ENCODE peak calls at places on chromosomes 2 and 18, in ten cellular contexts. M is astrocyte, K is cardiac fibroblast, L is GM12865, B is MCF 10A, N is RWPE2, Y is fibroblast of lung, Q is bronchial epithelial cell, H is progenitor cell of endocrine pancreas, E is transverse colon. R is an unnamed sample.
A peak's percentile ranks its signal among the peaks of the same experiment; 100 is the strongest.

GRCh38 chr2:86012017-86012712 is 93.5 kb downstream of the POLR1A start:
- DNase-seq in M (no peak), K (no peak), L (no peak), B (no peak), N (peak; percentile 26), Y (no peak), Q (no peak), H (no peak), E (no peak), R (no peak)

GRCh38 chr2:173213181-173213580 is 137.5 kb downstream of the MAP3K20 start:
- DNase-seq in M (no peak), K (no peak), L (no peak), B (no peak), N (no peak), Y (no peak), Q (no peak), H (no peak), E (no peak), R (no peak)

GRCh38 chr18:22170421-22171262 is 1.3 kb downstream of the GATA6 start:
- DNase-seq in M (peak; percentile 67), K (peak; percentile 77), L (no peak), B (peak; percentile 63), N (peak; percentile 70), Y (peak; percentile 72), Q (no peak), H (no peak), E (peak; percentile 43), R (no peak)

GRCh38 chr2:25374827-25375226 is 33.1 kb upstream of the DNMT3A start:
- DNase-seq in M (no peak), K (no peak), L (no peak), B (no peak), N (no peak), Y (no peak), Q (no peak), H (no peak), E (no peak), R (no peak)

GRCh38 chr2:68429311-68429826 is 37.7 kb downstream of the FBXO48 start:
- DNase-seq in M (no peak), K (peak; percentile 14), L (no peak), B (no peak), N (no peak), Y (peak; percentile 36), Q (peak; percentile 26), H (no peak), E (no peak), R (no peak)

GRCh38 chr2:196639180-196640030 is at the start of gene CCDC150:
- DNase-seq in M (peak; percentile 82), K (peak; percentile 95), L (peak; percentile 95), B (peak; percentile 94), N (peak; percentile 92), Y (peak; percentile 92), Q (peak; percentile 85), H (peak; percentile 90), E (peak; percentile 94), R (peak; percentile 72)

GRCh38 chr2:52810460-52810859 is 957.1 kb upstream of the CHAC2 start:
- DNase-seq in M (peak; percentile 32), K (peak; percentile 41), L (peak; percentile 5), B (peak; percentile 44), N (no peak), Y (peak; percentile 63), Q (peak; percentile 33), H (no peak), E (no peak), R (no peak)

GRCh38 chr18:12361770-12362378 is 15.2 kb downstream of the AFG3L2 start:
- DNase-seq in M (no peak), K (peak; percentile 33), L (no peak), B (no peak), N (no peak), Y (no peak), Q (no peak), H (no peak), E (no peak), R (no peak)

GRCh38 chr18:26228562-26229260 is 2.5 kb downstream of the TAF4B start:
- DNase-seq in M (no peak), K (no peak), L (no peak), B (no peak), N (no peak), Y (no peak), Q (peak; percentile 41), H (no peak), E (no peak), R (no peak)

GRCh38 chr2:239695106-239695727 is 294.4 kb upstream of the HDAC4 start:
- DNase-seq in M (no peak), K (no peak), L (no peak), B (no peak), N (no peak), Y (no peak), Q (no peak), H (no peak), E (no peak), R (no peak)

GRCh38 chr2:54212456-54212855 is 43.6 kb downstream of the TSPYL6 start:
- DNase-seq in M (peak; percentile 99), K (peak; percentile 89), L (no peak), B (peak; percentile 76), N (no peak), Y (peak; percentile 93), Q (peak; percentile 89), H (no peak), E (no peak), R (no peak)

GRCh38 chr2:121386707-121387106 is 101.7 kb upstream of the TFCP2L1 start:
- DNase-seq in M (peak; percentile 72), K (peak; percentile 29), L (no peak), B (peak; percentile 44), N (no peak), Y (peak; percentile 65), Q (peak; percentile 51), H (no peak), E (no peak), R (no peak)

GRCh38 chr2:120109186-120110061 is 96.5 kb downstream of the EPB41L5 start:
- DNase-seq in M (peak; percentile 29), K (peak; percentile 61), L (peak; percentile 52), B (peak; percentile 65), N (no peak), Y (peak; percentile 65), Q (peak; percentile 54), H (no peak), E (no peak), R (peak; percentile 18)
- TF ChIP-seq CTCF in M (peak; percentile 52), K (peak; percentile 50), L (peak; percentile 42), B (peak; percentile 64), N (peak; percentile 86), Y (peak; percentile 30), Q (peak; percentile 34), H (no peak), E (no peak), R (peak; percentile 44)

DNA sequence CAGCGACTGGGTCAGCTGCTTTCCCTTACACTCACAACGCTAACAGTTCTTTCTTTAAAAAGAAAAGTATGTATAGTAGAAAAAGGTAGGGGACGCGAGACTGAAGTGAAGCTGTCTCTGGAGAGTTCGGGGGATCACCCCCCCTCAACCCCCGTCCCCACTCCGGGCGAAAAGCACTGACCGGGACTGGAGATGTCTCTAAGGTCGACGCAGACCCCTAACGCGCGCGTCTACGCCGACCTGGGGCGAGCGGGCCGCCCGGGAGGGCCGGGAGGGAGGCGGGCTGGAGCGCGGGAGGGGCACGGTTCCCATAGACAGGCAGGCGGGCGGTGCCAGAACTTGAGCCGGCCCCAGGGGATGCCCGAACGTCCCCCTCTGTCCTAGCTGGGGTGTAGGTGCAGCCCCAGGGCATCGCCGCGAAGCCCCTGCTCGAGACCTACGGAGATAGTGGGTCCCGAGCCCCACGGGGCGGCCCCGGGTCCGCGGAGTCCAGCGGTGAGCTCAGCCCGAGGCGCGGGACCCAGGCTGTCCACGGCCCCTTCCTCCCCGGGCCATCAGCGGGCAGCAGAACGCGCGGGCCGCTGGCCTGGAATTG is 82.2 kb downstream of the CHRNA1 start:
- DNase-seq in M (no peak), K (peak; percentile 34), L (peak; percentile 34), B (no peak), N (no peak), Y (no peak), Q (no peak), H (peak; percentile 26), E (peak; percentile 31), R (no peak)
- TF ChIP-seq CTCF in M (no peak), K (no peak), L (no peak), B (no peak), N (no peak), Y (no peak), Q (no peak), H (no peak), E (no peak), R (no peak)

GRCh38 chr2:134899204-134899603 is 19.4 kb upstream of the CCNT2 start:
- DNase-seq in M (no peak), K (no peak), L (no peak), B (no peak), N (no peak), Y (no peak), Q (no peak), H (no peak), E (no peak), R (no peak)

GRCh38 chr2:134892282-134893054 is 26.2 kb upstream of the CCNT2 start:
- DNase-seq in M (no peak), K (no peak), L (no peak), B (no peak), N (no peak), Y (no peak), Q (no peak), H (no peak), E (no peak), R (no peak)

GRCh38 chr2:134900151-134900550 is 18.5 kb upstream of the CCNT2 start:
- DNase-seq in M (peak; percentile 59), K (peak; percentile 8), L (no peak), B (peak; percentile 20), N (no peak), Y (peak; percentile 26), Q (peak; percentile 49), H (no peak), E (no peak), R (no peak)

DNA sequence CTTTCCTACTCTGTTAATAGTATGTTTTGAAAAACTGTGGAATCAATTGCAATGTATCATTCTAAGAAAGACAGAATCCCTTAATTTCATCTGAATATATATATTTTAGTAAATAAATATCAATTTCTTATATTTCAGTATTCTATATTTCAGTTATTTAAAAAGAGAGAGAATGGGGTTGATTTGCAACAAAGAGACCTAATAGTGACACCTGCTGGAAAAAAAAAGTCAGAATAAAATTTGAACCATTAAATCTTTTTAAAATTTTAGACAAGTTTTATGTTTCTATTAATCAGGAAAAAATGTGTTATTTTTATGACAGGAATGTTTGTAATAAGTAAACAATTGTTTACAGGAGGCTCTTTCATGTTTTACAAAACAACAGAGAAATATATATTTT is 20.7 kb upstream of the CCNT2 start:
- DNase-seq in M (no peak), K (peak; percentile 26), L (no peak), B (peak; percentile 6), N (no peak), Y (peak; percentile 38), Q (peak; percentile 31), H (no peak), E (no peak), R (no peak)
- TF ChIP-seq CTCF in M (peak; percentile 22), K (peak; percentile 34), L (no peak), B (peak; percentile 35), N (peak; percentile 71), Y (peak; percentile 16), Q (no peak), H (peak; percentile 66), E (no peak), R (no peak)

DNA sequence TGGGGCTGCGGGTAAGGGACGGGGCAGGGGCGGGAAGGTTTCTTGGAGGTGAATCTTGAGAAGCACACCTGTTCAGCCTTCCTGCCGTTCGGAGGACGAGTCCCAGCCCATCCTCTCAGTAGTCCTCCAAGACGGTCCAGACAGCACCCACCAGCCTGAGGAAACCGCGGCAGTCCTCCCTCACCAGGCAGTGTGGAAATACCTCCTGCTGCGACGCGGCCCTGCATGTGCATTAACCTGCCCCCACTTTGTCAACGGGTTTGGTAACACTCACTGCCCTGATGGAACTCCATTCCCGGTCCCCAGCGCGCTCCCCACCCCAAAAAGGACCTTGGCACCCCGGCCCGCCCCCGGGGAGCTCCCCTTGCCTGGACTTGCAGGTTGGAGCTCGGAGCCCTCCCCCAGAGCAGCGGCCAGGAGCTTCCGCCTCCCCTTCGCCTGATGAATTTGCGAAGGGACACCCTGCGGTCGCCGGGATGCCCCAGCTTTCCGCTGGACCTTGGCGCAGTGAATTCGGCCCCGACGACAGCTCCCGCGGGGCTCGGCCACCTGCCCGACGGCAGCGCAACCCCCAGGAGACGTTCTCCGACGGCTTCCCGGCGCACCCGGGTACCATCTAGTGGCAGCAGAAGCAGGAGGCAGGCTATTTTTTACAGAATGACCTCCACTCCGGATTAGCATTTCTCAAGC is 31.5 kb downstream of the ACVR1C start:
- DNase-seq in M (peak; percentile 1), K (peak; percentile 17), L (peak; percentile 52), B (no peak), N (no peak), Y (peak; percentile 10), Q (no peak), H (peak; percentile 16), E (no peak), R (no peak)
- TF ChIP-seq CTCF in M (peak; percentile 15), K (peak; percentile 75), L (peak; percentile 56), B (no peak), N (peak; percentile 65), Y (peak; percentile 64), Q (peak; percentile 52), H (peak; percentile 65), E (peak; percentile 17), R (peak; percentile 68)